ENCODE peak calls at places on chromosomes 6 and 20, in eight cellular contexts. One of them, this sample, is unnamed.

GRCh38 chr20:18527836-18528235 is 20.1 kb downstream of the SEC23B start:
- DNase-seq in mammary epithelial cell: peak; percentile 58
- DNase-seq in SK-MEL-5: no peak
- DNase-seq in right cardiac atrium: no peak
- DNase-seq in H54: peak; percentile 47
- DNase-seq in activated T-helper 9 cell treated with anti-CD3 and anti-CD28 coated beads, Interleukin-2, amount 50 U/mL, for 16 hours: no peak
- DNase-seq in D341Med: no peak
- DNase-seq in uterus: no peak
- DNase-seq in this sample: no peak

GRCh38 chr6:158666637-158667359 is 16.9 kb downstream of the SYTL3 start:
- DNase-seq in mammary epithelial cell: no peak
- DNase-seq in SK-MEL-5: no peak
- DNase-seq in right cardiac atrium: no peak
- DNase-seq in uterus: no peak
- DNase-seq in activated T-helper 9 cell treated with anti-CD3 and anti-CD28 coated beads, Interleukin-2, amount 50 U/mL, for 16 hours: no peak
- DNase-seq in H54: no peak
- DNase-seq in D341Med: no peak
- DNase-seq in this sample: peak; percentile 81

GRCh38 chr6:100512203-100512862 is 47.6 kb upstream of the SIM1 start:
- DNase-seq in mammary epithelial cell: peak; percentile 20
- DNase-seq in D341Med: no peak
- DNase-seq in uterus: no peak
- DNase-seq in SK-MEL-5: peak; percentile 19
- DNase-seq in activated T-helper 9 cell treated with anti-CD3 and anti-CD28 coated beads, Interleukin-2, amount 50 U/mL, for 16 hours: no peak
- DNase-seq in right cardiac atrium: no peak
- DNase-seq in H54: no peak
- DNase-seq in this sample: no peak

GRCh38 chr6:78192057-78192456 is 539.2 kb downstream of the MEI4 start:
- DNase-seq in SK-MEL-5: no peak
- DNase-seq in H54: no peak
- DNase-seq in D341Med: no peak
- DNase-seq in mammary epithelial cell: no peak
- DNase-seq in uterus: no peak
- DNase-seq in right cardiac atrium: no peak
- DNase-seq in activated T-helper 9 cell treated with anti-CD3 and anti-CD28 coated beads, Interleukin-2, amount 50 U/mL, for 16 hours: no peak
- DNase-seq in this sample: peak; percentile 6

GRCh38 chr6:11414564-11414963 is 123.0 kb upstream of the TMEM170B start:
- DNase-seq in D341Med: no peak
- DNase-seq in H54: no peak
- DNase-seq in SK-MEL-5: no peak
- DNase-seq in mammary epithelial cell: peak; percentile 93
- DNase-seq in activated T-helper 9 cell treated with anti-CD3 and anti-CD28 coated beads, Interleukin-2, amount 50 U/mL, for 16 hours: peak; percentile 10
- DNase-seq in uterus: no peak
- DNase-seq in right cardiac atrium: no peak
- DNase-seq in this sample: no peak

GRCh38 chr6:43749461-43749860 is 20.6 kb upstream of the VEGFA start:
- DNase-seq in right cardiac atrium: no peak
- DNase-seq in D341Med: no peak
- DNase-seq in H54: no peak
- DNase-seq in SK-MEL-5: no peak
- DNase-seq in uterus: no peak
- DNase-seq in activated T-helper 9 cell treated with anti-CD3 and anti-CD28 coated beads, Interleukin-2, amount 50 U/mL, for 16 hours: no peak
- DNase-seq in mammary epithelial cell: no peak
- DNase-seq in this sample: no peak

GRCh38 chr6:3841711-3842565 is 7.2 kb upstream of the FAM50B start:
- DNase-seq in mammary epithelial cell: peak; percentile 65
- DNase-seq in right cardiac atrium: no peak
- DNase-seq in uterus: no peak
- DNase-seq in SK-MEL-5: no peak
- DNase-seq in activated T-helper 9 cell treated with anti-CD3 and anti-CD28 coated beads, Interleukin-2, amount 50 U/mL, for 16 hours: no peak
- DNase-seq in D341Med: no peak
- DNase-seq in H54: no peak
- DNase-seq in this sample: no peak

GRCh38 chr20:21518292-21518991 is 4.6 kb upstream of the NKX2-2 start:
- DNase-seq in right cardiac atrium: no peak
- DNase-seq in D341Med: no peak
- DNase-seq in H54: no peak
- DNase-seq in uterus: no peak
- DNase-seq in activated T-helper 9 cell treated with anti-CD3 and anti-CD28 coated beads, Interleukin-2, amount 50 U/mL, for 16 hours: no peak
- DNase-seq in mammary epithelial cell: no peak
- DNase-seq in SK-MEL-5: no peak
- DNase-seq in this sample: no peak

GRCh38 chr6:156775717-156776116 is 1.5 kb upstream of the ARID1B start:
- DNase-seq in D341Med: no peak
- DNase-seq in right cardiac atrium: no peak
- DNase-seq in SK-MEL-5: no peak
- DNase-seq in mammary epithelial cell: no peak
- DNase-seq in H54: peak; percentile 9
- DNase-seq in activated T-helper 9 cell treated with anti-CD3 and anti-CD28 coated beads, Interleukin-2, amount 50 U/mL, for 16 hours: no peak
- DNase-seq in uterus: no peak
- DNase-seq in this sample: no peak

GRCh38 chr6:147724454-147724853 is 216.0 kb downstream of the SAMD5 start:
- DNase-seq in activated T-helper 9 cell treated with anti-CD3 and anti-CD28 coated beads, Interleukin-2, amount 50 U/mL, for 16 hours: no peak
- DNase-seq in H54: no peak
- DNase-seq in right cardiac atrium: no peak
- DNase-seq in mammary epithelial cell: no peak
- DNase-seq in SK-MEL-5: no peak
- DNase-seq in uterus: no peak
- DNase-seq in D341Med: no peak
- DNase-seq in this sample: no peak

GRCh38 chr20:34922654-34923381 is 32.8 kb downstream of the GSS start:
- DNase-seq in right cardiac atrium: no peak
- DNase-seq in mammary epithelial cell: peak; percentile 80
- DNase-seq in D341Med: no peak
- DNase-seq in uterus: peak; percentile 31
- DNase-seq in activated T-helper 9 cell treated with anti-CD3 and anti-CD28 coated beads, Interleukin-2, amount 50 U/mL, for 16 hours: no peak
- DNase-seq in SK-MEL-5: no peak
- DNase-seq in H54: peak; percentile 51
- DNase-seq in this sample: no peak

GRCh38 chr6:108621117-108621516 is 60.4 kb downstream of the FOXO3 start:
- DNase-seq in D341Med: no peak
- DNase-seq in right cardiac atrium: peak; percentile 55
- DNase-seq in H54: peak; percentile 26
- DNase-seq in mammary epithelial cell: peak; percentile 81
- DNase-seq in SK-MEL-5: no peak
- DNase-seq in uterus: no peak
- DNase-seq in activated T-helper 9 cell treated with anti-CD3 and anti-CD28 coated beads, Interleukin-2, amount 50 U/mL, for 16 hours: no peak
- DNase-seq in this sample: no peak

GRCh38 chr6:159110013-159110412 is 59.2 kb upstream of the FNDC1 start:
- DNase-seq in uterus: no peak
- DNase-seq in right cardiac atrium: no peak
- DNase-seq in D341Med: peak; percentile 62
- DNase-seq in mammary epithelial cell: peak; percentile 29
- DNase-seq in H54: peak; percentile 25
- DNase-seq in activated T-helper 9 cell treated with anti-CD3 and anti-CD28 coated beads, Interleukin-2, amount 50 U/mL, for 16 hours: no peak
- DNase-seq in SK-MEL-5: peak; percentile 80
- DNase-seq in this sample: no peak

GRCh38 chr6:56953597-56954388 is 1.1 kb upstream of the BEND6 start:
- DNase-seq in mammary epithelial cell: peak; percentile 51
- DNase-seq in H54: no peak
- DNase-seq in activated T-helper 9 cell treated with anti-CD3 and anti-CD28 coated beads, Interleukin-2, amount 50 U/mL, for 16 hours: no peak
- DNase-seq in right cardiac atrium: no peak
- DNase-seq in D341Med: peak; percentile 54
- DNase-seq in SK-MEL-5: no peak
- DNase-seq in uterus: no peak
- DNase-seq in this sample: no peak

GRCh38 chr20:48454721-48455490 is 372.9 kb downstream of the PREX1 start:
- DNase-seq in mammary epithelial cell: no peak
- DNase-seq in activated T-helper 9 cell treated with anti-CD3 and anti-CD28 coated beads, Interleukin-2, amount 50 U/mL, for 16 hours: no peak
- DNase-seq in right cardiac atrium: no peak
- DNase-seq in uterus: no peak
- DNase-seq in D341Med: no peak
- DNase-seq in SK-MEL-5: no peak
- DNase-seq in H54: no peak
- DNase-seq in this sample: no peak

GRCh38 chr6:155419161-155419560 is 36.5 kb downstream of the NOX3 start:
- DNase-seq in activated T-helper 9 cell treated with anti-CD3 and anti-CD28 coated beads, Interleukin-2, amount 50 U/mL, for 16 hours: no peak
- DNase-seq in uterus: no peak
- DNase-seq in mammary epithelial cell: no peak
- DNase-seq in H54: no peak
- DNase-seq in D341Med: no peak
- DNase-seq in SK-MEL-5: no peak
- DNase-seq in right cardiac atrium: no peak
- DNase-seq in this sample: no peak

GRCh38 chr20:44247676-44248419 is 740 bp downstream of the GDAP1L1 start:
- DNase-seq in H54: peak; percentile 44
- DNase-seq in SK-MEL-5: peak; percentile 51
- DNase-seq in D341Med: no peak
- DNase-seq in right cardiac atrium: peak; percentile 46
- DNase-seq in uterus: no peak
- DNase-seq in activated T-helper 9 cell treated with anti-CD3 and anti-CD28 coated beads, Interleukin-2, amount 50 U/mL, for 16 hours: no peak
- DNase-seq in mammary epithelial cell: peak; percentile 5
- DNase-seq in this sample: no peak

GRCh38 chr6:43912598-43913387 is 142.8 kb downstream of the VEGFA start:
- DNase-seq in SK-MEL-5: no peak
- DNase-seq in uterus: no peak
- DNase-seq in H54: no peak
- DNase-seq in D341Med: no peak
- DNase-seq in activated T-helper 9 cell treated with anti-CD3 and anti-CD28 coated beads, Interleukin-2, amount 50 U/mL, for 16 hours: no peak
- DNase-seq in right cardiac atrium: no peak
- DNase-seq in mammary epithelial cell: no peak
- DNase-seq in this sample: no peak

GRCh38 chr20:34525709-34526416 is 9.6 kb downstream of the DYNLRB1 start:
- DNase-seq in D341Med: no peak
- DNase-seq in H54: peak; percentile 90
- DNase-seq in SK-MEL-5: peak; percentile 16
- DNase-seq in activated T-helper 9 cell treated with anti-CD3 and anti-CD28 coated beads, Interleukin-2, amount 50 U/mL, for 16 hours: no peak
- DNase-seq in mammary epithelial cell: peak; percentile 99
- DNase-seq in uterus: peak; percentile 90
- DNase-seq in right cardiac atrium: peak; percentile 82
- DNase-seq in this sample: peak; percentile 83

GRCh38 chr20:57774951-57775350 is 65.1 kb upstream of the PMEPA1 start:
- DNase-seq in SK-MEL-5: no peak
- DNase-seq in mammary epithelial cell: no peak
- DNase-seq in H54: no peak
- DNase-seq in D341Med: no peak
- DNase-seq in activated T-helper 9 cell treated with anti-CD3 and anti-CD28 coated beads, Interleukin-2, amount 50 U/mL, for 16 hours: no peak
- DNase-seq in right cardiac atrium: no peak
- DNase-seq in uterus: no peak
- DNase-seq in this sample: no peak

GRCh38 chr6:168447282-168447681 is 6.3 kb downstream of the SMOC2 start:
- DNase-seq in uterus: no peak
- DNase-seq in H54: no peak
- DNase-seq in right cardiac atrium: no peak
- DNase-seq in activated T-helper 9 cell treated with anti-CD3 and anti-CD28 coated beads, Interleukin-2, amount 50 U/mL, for 16 hours: no peak
- DNase-seq in D341Med: no peak
- DNase-seq in mammary epithelial cell: no peak
- DNase-seq in SK-MEL-5: no peak
- DNase-seq in this sample: peak; percentile 59

GRCh38 chr20:37901280-37901666 is 1.7 kb upstream of the VSTM2L start:
- DNase-seq in right cardiac atrium: no peak
- DNase-seq in mammary epithelial cell: no peak
- DNase-seq in uterus: no peak
- DNase-seq in activated T-helper 9 cell treated with anti-CD3 and anti-CD28 coated beads, Interleukin-2, amount 50 U/mL, for 16 hours: no peak
- DNase-seq in D341Med: no peak
- DNase-seq in H54: no peak
- DNase-seq in SK-MEL-5: no peak
- DNase-seq in this sample: no peak

GRCh38 chr6:119133400-119133799 is 54.9 kb upstream of the FAM184A start:
- DNase-seq in D341Med: no peak
- DNase-seq in right cardiac atrium: no peak
- DNase-seq in mammary epithelial cell: no peak
- DNase-seq in uterus: no peak
- DNase-seq in SK-MEL-5: no peak
- DNase-seq in H54: no peak
- DNase-seq in activated T-helper 9 cell treated with anti-CD3 and anti-CD28 coated beads, Interleukin-2, amount 50 U/mL, for 16 hours: no peak
- DNase-seq in this sample: no peak

GRCh38 chr20:62977613-62978558 is 25.4 kb downstream of the SLC17A9 start:
- DNase-seq in uterus: no peak
- DNase-seq in activated T-helper 9 cell treated with anti-CD3 and anti-CD28 coated beads, Interleukin-2, amount 50 U/mL, for 16 hours: peak; percentile 66
- DNase-seq in H54: peak; percentile 52
- DNase-seq in mammary epithelial cell: no peak
- DNase-seq in D341Med: no peak
- DNase-seq in right cardiac atrium: no peak
- DNase-seq in SK-MEL-5: peak; percentile 63
- DNase-seq in this sample: no peak

GRCh38 chr20:23350855-23351838 is 556 bp downstream of the NXT1 start:
- DNase-seq in H54: no peak
- DNase-seq in activated T-helper 9 cell treated with anti-CD3 and anti-CD28 coated beads, Interleukin-2, amount 50 U/mL, for 16 hours: peak; percentile 45
- DNase-seq in D341Med: peak; percentile 46
- DNase-seq in right cardiac atrium: peak; percentile 55
- DNase-seq in uterus: peak; percentile 52
- DNase-seq in SK-MEL-5: peak; percentile 47
- DNase-seq in mammary epithelial cell: peak; percentile 67
- DNase-seq in this sample: peak; percentile 32

GRCh38 chr6:150008588-150008987 is 16.7 kb downstream of the RAET1L start:
- DNase-seq in H54: peak; percentile 75
- DNase-seq in mammary epithelial cell: no peak
- DNase-seq in D341Med: no peak
- DNase-seq in right cardiac atrium: no peak
- DNase-seq in SK-MEL-5: no peak
- DNase-seq in uterus: no peak
- DNase-seq in activated T-helper 9 cell treated with anti-CD3 and anti-CD28 coated beads, Interleukin-2, amount 50 U/mL, for 16 hours: peak; percentile 33
- DNase-seq in this sample: no peak

GRCh38 chr6:26087284-26088115 is at the start of gene HFE:
- DNase-seq in mammary epithelial cell: peak; percentile 51
- DNase-seq in H54: peak; percentile 46
- DNase-seq in SK-MEL-5: peak; percentile 69
- DNase-seq in right cardiac atrium: peak; percentile 58
- DNase-seq in activated T-helper 9 cell treated with anti-CD3 and anti-CD28 coated beads, Interleukin-2, amount 50 U/mL, for 16 hours: peak; percentile 20
- DNase-seq in uterus: peak; percentile 68
- DNase-seq in D341Med: no peak
- DNase-seq in this sample: peak; percentile 52

GRCh38 chr6:4506221-4506620 is 270.0 kb upstream of the CDYL start:
- DNase-seq in SK-MEL-5: no peak
- DNase-seq in D341Med: no peak
- DNase-seq in mammary epithelial cell: no peak
- DNase-seq in right cardiac atrium: no peak
- DNase-seq in uterus: no peak
- DNase-seq in activated T-helper 9 cell treated with anti-CD3 and anti-CD28 coated beads, Interleukin-2, amount 50 U/mL, for 16 hours: no peak
- DNase-seq in H54: no peak
- DNase-seq in this sample: no peak

GRCh38 chr20:63344616-63345327 is 16.4 kb downstream of the CHRNA4 start:
- DNase-seq in D341Med: no peak
- DNase-seq in H54: no peak
- DNase-seq in SK-MEL-5: no peak
- DNase-seq in right cardiac atrium: peak; percentile 83
- DNase-seq in activated T-helper 9 cell treated with anti-CD3 and anti-CD28 coated beads, Interleukin-2, amount 50 U/mL, for 16 hours: no peak
- DNase-seq in mammary epithelial cell: no peak
- DNase-seq in uterus: no peak
- DNase-seq in this sample: no peak

GRCh38 chr20:3744806-3745685 is 12.6 kb downstream of the HSPA12B start:
- DNase-seq in D341Med: peak; percentile 84
- DNase-seq in H54: no peak
- DNase-seq in SK-MEL-5: peak; percentile 90
- DNase-seq in right cardiac atrium: peak; percentile 74
- DNase-seq in uterus: peak; percentile 67
- DNase-seq in activated T-helper 9 cell treated with anti-CD3 and anti-CD28 coated beads, Interleukin-2, amount 50 U/mL, for 16 hours: peak; percentile 59
- DNase-seq in mammary epithelial cell: peak; percentile 77
- DNase-seq in this sample: no peak

GRCh38 chr6:33983109-33983475 is 162.8 kb downstream of the GRM4 start:
- DNase-seq in D341Med: peak; percentile 28
- DNase-seq in SK-MEL-5: peak; percentile 58
- DNase-seq in uterus: peak; percentile 24
- DNase-seq in H54: peak; percentile 81
- DNase-seq in activated T-helper 9 cell treated with anti-CD3 and anti-CD28 coated beads, Interleukin-2, amount 50 U/mL, for 16 hours: no peak
- DNase-seq in right cardiac atrium: no peak
- DNase-seq in mammary epithelial cell: no peak
- DNase-seq in this sample: peak; percentile 29

GRCh38 chr6:127879685-127880084 is 21.2 kb downstream of the THEMIS start:
- DNase-seq in H54: peak; percentile 5
- DNase-seq in activated T-helper 9 cell treated with anti-CD3 and anti-CD28 coated beads, Interleukin-2, amount 50 U/mL, for 16 hours: no peak
- DNase-seq in right cardiac atrium: no peak
- DNase-seq in SK-MEL-5: no peak
- DNase-seq in D341Med: no peak
- DNase-seq in uterus: no peak
- DNase-seq in mammary epithelial cell: no peak
- DNase-seq in this sample: peak; percentile 28

GRCh38 chr6:168099201-168100010 is 20.4 kb upstream of the FRMD1 start:
- DNase-seq in mammary epithelial cell: no peak
- DNase-seq in activated T-helper 9 cell treated with anti-CD3 and anti-CD28 coated beads, Interleukin-2, amount 50 U/mL, for 16 hours: no peak
- DNase-seq in SK-MEL-5: no peak
- DNase-seq in D341Med: no peak
- DNase-seq in right cardiac atrium: no peak
- DNase-seq in H54: no peak
- DNase-seq in uterus: no peak
- DNase-seq in this sample: no peak

GRCh38 chr6:138012682-138013081 is 94.5 kb downstream of the PERP start:
- DNase-seq in H54: no peak
- DNase-seq in right cardiac atrium: no peak
- DNase-seq in SK-MEL-5: no peak
- DNase-seq in activated T-helper 9 cell treated with anti-CD3 and anti-CD28 coated beads, Interleukin-2, amount 50 U/mL, for 16 hours: no peak
- DNase-seq in uterus: no peak
- DNase-seq in D341Med: no peak
- DNase-seq in mammary epithelial cell: no peak
- DNase-seq in this sample: no peak

This sample was measured in pons.